ENCODE peak calls at places on chromosomes 11 and 22, in ten cellular contexts. G, L, C, E, J, O, W, X, A and D are unnamed samples.

GRCh38 chr11:36738292-36738861 is 140.3 kb upstream of the RAG2 start:
- DNase-seq in G (no peak), L (no peak), C (no peak), E (no peak), J (no peak), O (no peak), W (no peak), X (no peak), A (no peak), D (no peak)

GRCh38 chr22:29152381-29153138 is 53.1 kb upstream of the EMID1 start:
- DNase-seq in G (no peak), L (no peak), C (no peak), E (no peak), J (no peak), O (no peak), W (peak), X (no peak), A (no peak), D (no peak)

GRCh38 chr11:38345286-38345685 is 1747.2 kb upstream of the RAG2 start:
- DNase-seq in G (no peak), L (peak), C (no peak), E (no peak), J (no peak), O (peak), W (no peak), X (no peak), A (no peak), D (no peak)

GRCh38 chr11:15742626-15743243 is 613.6 kb downstream of the SOX6 start:
- DNase-seq in G (no peak), L (no peak), C (no peak), E (no peak), J (no peak), O (no peak), W (no peak), X (no peak), A (no peak), D (no peak)

GRCh38 chr11:134479206-134479955 is 67.3 kb upstream of the B3GAT1 start:
- DNase-seq in G (no peak), L (no peak), C (no peak), E (no peak), J (no peak), O (no peak), W (no peak), X (no peak), A (no peak), D (no peak)

GRCh38 chr22:25281675-25282345 is 62.4 kb downstream of the CRYBB2 start:
- DNase-seq in G (no peak), L (no peak), C (no peak), E (no peak), J (no peak), O (no peak), W (no peak), X (no peak), A (no peak), D (no peak)

GRCh38 chr11:96943970-96944369 is 554.2 kb downstream of the JRKL start:
- DNase-seq in G (no peak), L (no peak), C (no peak), E (no peak), J (no peak), O (no peak), W (no peak), X (no peak), A (no peak), D (no peak)

GRCh38 chr11:119756169-119756568 is 27.2 kb upstream of the NECTIN1 start:
- DNase-seq in G (no peak), L (no peak), C (peak), E (no peak), J (no peak), O (no peak), W (no peak), X (no peak), A (no peak), D (no peak)

GRCh38 chr22:24697671-24698082 is 76.8 kb downstream of the PIWIL3 start:
- DNase-seq in G (no peak), L (no peak), C (no peak), E (no peak), J (no peak), O (no peak), W (peak), X (no peak), A (no peak), D (no peak)

GRCh38 chr11:100835854-100836253 is 148.8 kb downstream of the ARHGAP42 start:
- DNase-seq in G (no peak), L (no peak), C (no peak), E (no peak), J (no peak), O (no peak), W (no peak), X (no peak), A (no peak), D (no peak)

GRCh38 chr11:93099811-93100210 is 98.0 kb downstream of the SLC36A4 start:
- DNase-seq in G (peak), L (no peak), C (no peak), E (peak), J (no peak), O (peak), W (no peak), X (no peak), A (no peak), D (no peak)

GRCh38 chr11:1343391-1344055 is 34.1 kb upstream of the TOLLIP start:
- DNase-seq in G (no peak), L (no peak), C (no peak), E (no peak), J (no peak), O (no peak), W (no peak), X (no peak), A (no peak), D (no peak)

GRCh38 chr11:58963551-58964075 is 24.3 kb downstream of the GLYATL1 start:
- DNase-seq in G (peak), L (no peak), C (peak), E (peak), J (no peak), O (peak), W (peak), X (no peak), A (peak), D (peak)

GRCh38 chr11:114366331-114367243 is 33.7 kb downstream of the C11orf71 start:
- DNase-seq in G (peak), L (peak), C (no peak), E (peak), J (no peak), O (peak), W (no peak), X (no peak), A (peak), D (no peak)

GRCh38 chr11:74417379-74417804 is 19.2 kb upstream of the PGM2L1 start:
- DNase-seq in G (peak), L (peak), C (no peak), E (peak), J (no peak), O (no peak), W (no peak), X (no peak), A (no peak), D (peak)

GRCh38 chr11:27183672-27184457 is 143.2 kb downstream of the BBOX1 start:
- DNase-seq in G (peak), L (peak), C (no peak), E (peak), J (peak), O (peak), W (no peak), X (peak), A (no peak), D (peak)

GRCh38 chr22:34880667-34881066 is 185.3 kb upstream of the ISX start:
- DNase-seq in G (no peak), L (no peak), C (no peak), E (no peak), J (no peak), O (no peak), W (no peak), X (no peak), A (no peak), D (no peak)

GRCh38 chr11:82989628-82990404 is 81.9 kb downstream of the RAB30 start:
- DNase-seq in G (no peak), L (no peak), C (no peak), E (no peak), J (no peak), O (no peak), W (no peak), X (no peak), A (no peak), D (no peak)

GRCh38 chr22:27220349-27220748 is 563.0 kb downstream of the MIAT start:
- DNase-seq in G (peak), L (no peak), C (no peak), E (peak), J (no peak), O (peak), W (no peak), X (no peak), A (peak), D (no peak)

DNA sequence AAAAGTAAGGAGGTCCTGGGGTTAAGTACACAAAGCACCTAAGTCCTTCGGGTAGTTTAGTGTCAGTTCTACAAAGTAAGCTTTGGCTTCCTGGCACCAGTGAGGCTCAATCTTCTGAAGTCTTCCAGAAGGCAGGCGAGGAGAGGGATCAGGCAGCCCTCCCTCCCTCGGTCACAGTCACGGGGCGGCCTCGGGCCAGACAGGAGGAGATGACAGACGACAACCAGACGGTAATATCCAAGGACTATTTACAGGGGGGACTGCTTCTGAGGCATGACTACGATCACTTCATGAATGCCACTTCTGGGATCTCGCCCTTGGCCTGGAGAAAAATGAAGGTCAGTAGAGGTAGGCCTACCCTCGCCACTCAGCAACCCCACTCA is 378 bp upstream of the TMEM223 start:
- DNase-seq in G (no peak), L (no peak), C (no peak), E (no peak), J (no peak), O (no peak), W (peak), X (no peak), A (no peak), D (no peak)
- H3K4me3 ChIP-seq in G (peak), L (peak), C (peak), E (peak), J (peak), O (no peak), W (peak), X (peak), A (no peak), D (peak)

DNA sequence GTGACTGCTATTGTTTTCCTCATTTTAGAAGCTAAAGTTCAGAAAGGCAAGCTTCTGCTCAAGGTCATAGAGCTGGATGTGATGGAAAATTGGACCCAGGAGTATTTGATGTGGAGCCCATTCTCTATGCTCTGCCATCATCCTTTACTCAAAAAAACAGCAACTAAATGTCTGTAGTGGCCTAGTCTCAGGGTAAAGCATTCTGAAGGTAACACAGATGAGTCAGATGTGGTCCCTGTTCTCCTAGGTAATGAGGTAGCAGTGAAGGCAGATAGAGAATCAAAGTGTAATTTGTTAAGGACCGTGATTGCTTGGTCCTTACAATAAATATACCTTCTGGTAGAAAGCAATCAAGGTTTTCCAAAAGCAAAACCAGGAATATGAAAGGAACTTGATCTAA is 84.4 kb upstream of the SPON1 start:
- DNase-seq in G (no peak), L (no peak), C (no peak), E (no peak), J (no peak), O (no peak), W (no peak), X (no peak), A (no peak), D (no peak)
- H3K4me3 ChIP-seq in G (no peak), L (no peak), C (no peak), E (no peak), J (no peak), O (no peak), W (no peak), X (no peak), A (no peak), D (no peak)

DNA sequence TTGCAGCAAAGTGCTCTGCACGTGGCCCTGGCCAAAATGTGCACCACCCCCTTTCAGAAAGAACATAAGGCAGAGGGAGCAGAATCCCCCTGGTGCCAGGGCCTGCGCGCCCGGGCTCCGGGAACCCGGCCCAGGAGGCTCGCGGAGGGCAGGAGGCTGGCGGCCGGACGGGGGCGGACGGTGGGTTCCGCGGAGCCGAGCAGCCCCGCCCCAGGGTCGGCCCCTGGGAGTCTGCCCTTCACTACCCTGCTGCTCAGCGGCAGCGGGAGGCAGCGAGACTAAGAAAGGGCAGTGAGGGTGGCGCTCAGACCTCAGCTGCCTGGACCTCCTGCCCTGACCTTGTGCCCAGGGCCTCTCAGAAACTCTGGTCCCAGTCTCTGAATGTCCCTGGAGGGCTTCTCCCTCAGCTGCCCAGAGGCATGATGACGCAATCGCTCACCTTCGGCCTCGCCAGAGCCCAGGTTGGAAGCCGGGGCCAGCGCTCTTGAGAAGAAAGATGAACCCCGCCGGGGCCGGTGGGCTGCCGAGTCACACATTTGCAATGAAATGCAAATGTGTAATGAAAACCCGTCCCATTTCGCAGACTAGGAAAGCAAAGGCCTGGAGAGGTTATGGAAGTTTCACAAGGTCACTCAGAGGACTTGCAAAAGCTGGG is 1.1 kb upstream of the CLMP start:
- DNase-seq in G (no peak), L (peak), C (no peak), E (no peak), J (no peak), O (no peak), W (peak), X (no peak), A (no peak), D (no peak)
- H3K4me3 ChIP-seq in G (peak), L (no peak), C (no peak), E (peak), J (no peak), O (no peak), W (peak), X (peak), A (no peak), D (no peak)

DNA sequence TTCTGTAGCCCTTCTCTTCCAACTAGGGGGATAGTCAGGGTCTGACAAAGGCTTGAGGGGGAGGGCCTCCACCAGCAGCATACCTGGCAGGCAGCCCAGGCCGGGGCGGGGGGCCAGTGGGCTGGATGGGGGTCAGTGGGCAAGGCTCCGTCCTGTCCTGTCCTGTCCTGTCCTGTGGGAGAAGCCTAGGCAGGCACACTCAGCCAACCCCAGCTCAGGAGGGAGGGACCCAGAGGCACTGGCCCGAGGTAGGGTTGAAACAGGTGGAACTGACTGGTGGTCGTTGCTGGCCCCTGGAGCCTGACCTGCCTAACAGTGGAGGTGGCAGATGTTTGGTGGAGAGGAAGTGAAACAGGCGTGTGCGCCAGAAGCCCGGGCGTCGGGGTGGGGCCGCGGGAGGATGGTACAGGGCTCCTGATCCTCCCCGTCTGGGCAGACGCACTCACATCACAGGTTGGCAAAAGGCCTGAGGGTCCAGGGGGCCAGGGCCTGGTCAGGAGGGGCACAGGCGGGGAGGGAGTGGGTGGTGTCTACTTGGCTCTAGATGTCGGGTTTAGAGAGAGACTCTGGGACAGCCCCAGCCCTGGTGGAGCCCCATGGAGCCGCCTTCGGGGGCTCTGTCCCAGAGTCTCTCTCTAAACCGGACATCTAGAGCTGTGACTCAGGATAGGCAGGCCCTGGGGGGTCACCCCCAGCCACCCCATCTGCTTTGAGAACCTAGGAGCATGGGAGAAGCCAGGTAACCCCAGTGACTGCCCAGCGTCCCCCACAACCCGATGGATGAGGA is 32.5 kb upstream of the GRAMD4 start:
- DNase-seq in G (no peak), L (no peak), C (no peak), E (no peak), J (peak), O (no peak), W (peak), X (no peak), A (no peak), D (no peak)
- H3K4me3 ChIP-seq in G (no peak), L (no peak), C (no peak), E (no peak), J (peak), O (no peak), W (no peak), X (no peak), A (no peak), D (no peak)

DNA sequence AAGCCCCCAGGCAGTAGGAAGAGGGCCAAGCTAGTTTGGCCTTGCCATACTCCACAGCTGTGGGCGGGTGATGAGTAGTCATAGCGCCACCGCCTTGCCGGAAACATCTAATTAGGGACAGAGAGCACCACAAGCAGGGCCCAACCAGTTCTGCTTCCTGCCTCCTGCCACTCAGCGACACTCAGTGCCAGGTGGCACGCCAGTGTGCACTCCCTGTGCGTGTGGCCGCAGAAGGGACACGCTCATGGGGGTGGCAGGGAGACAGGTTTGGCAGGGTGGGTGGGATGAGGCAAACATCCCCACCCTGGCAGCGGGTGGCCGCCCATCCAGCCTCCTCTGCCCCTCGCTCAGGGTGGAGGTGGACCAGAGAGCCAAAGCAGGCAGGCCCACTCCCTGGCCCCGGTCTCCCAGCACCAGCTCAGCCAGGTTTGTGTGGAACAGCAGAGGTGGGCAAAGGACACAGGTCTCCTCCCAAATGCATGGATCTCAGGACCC is 4.9 kb downstream of the OVOL1 start:
- DNase-seq in G (no peak), L (no peak), C (no peak), E (no peak), J (peak), O (no peak), W (no peak), X (peak), A (no peak), D (no peak)
- H3K4me3 ChIP-seq in G (no peak), L (no peak), C (no peak), E (no peak), J (no peak), O (no peak), W (no peak), X (no peak), A (no peak), D (no peak)